ENCODE peak calls at places on chromosome 11, in five cellular contexts. B, C, U, D and V are unnamed samples.

GRCh38 chr11:109697140-109697843 is 275.3 kb downstream of the C11orf87 start:
- DNase-seq in B (peak), C (peak), U (peak), D (peak), V (peak)

GRCh38 chr11:74417860-74418508 is 19.8 kb upstream of the PGM2L1 start:
- DNase-seq in B (no peak), C (no peak), U (no peak), D (no peak), V (no peak)

GRCh38 chr11:114556135-114556534 is 3.5 kb downstream of the NXPE1 start:
- DNase-seq in B (no peak), C (no peak), U (no peak), D (no peak), V (no peak)

GRCh38 chr11:118870396-118871343 is 13.0 kb upstream of the CXCR5 start:
- DNase-seq in B (no peak), C (no peak), U (peak), D (no peak), V (peak)

GRCh38 chr11:44943696-44944095 is 7.0 kb downstream of the TP53I11 start:
- DNase-seq in B (no peak), C (no peak), U (no peak), D (no peak), V (no peak)

GRCh38 chr11:59191095-59191494 is 19.2 kb downstream of the DTX4 start:
- DNase-seq in B (no peak), C (no peak), U (peak), D (no peak), V (no peak)

GRCh38 chr11:17506942-17507341 is 30.3 kb upstream of the ABCC8 start:
- DNase-seq in B (no peak), C (no peak), U (no peak), D (peak), V (peak)

GRCh38 chr11:3840289-3840869 is 380 bp downstream of the RHOG start:
- DNase-seq in B (no peak), C (no peak), U (no peak), D (no peak), V (peak)

GRCh38 chr11:122367809-122368231 is 251.8 kb upstream of the BLID start:
- DNase-seq in B (no peak), C (no peak), U (peak), D (no peak), V (no peak)

GRCh38 chr11:6567371-6567745 is 36.1 kb downstream of the RRP8 start:
- DNase-seq in B (no peak), C (no peak), U (no peak), D (no peak), V (no peak)

GRCh38 chr11:134361661-134362060 is 29.9 kb downstream of the GLB1L2 start:
- DNase-seq in B (no peak), C (no peak), U (no peak), D (no peak), V (peak)

GRCh38 chr11:130318031-130318673 is 3.4 kb upstream of the ZBTB44 start:
- DNase-seq in B (no peak), C (no peak), U (peak), D (no peak), V (no peak)

GRCh38 chr11:37505406-37505805 is 907.4 kb upstream of the RAG2 start:
- DNase-seq in B (no peak), C (no peak), U (no peak), D (no peak), V (peak)

GRCh38 chr11:129846508-129847335 is 31.1 kb downstream of the TMEM45B start:
- DNase-seq in B (no peak), C (no peak), U (peak), D (no peak), V (no peak)

GRCh38 chr11:68990995-68991780 is 10.4 kb upstream of the MRGPRD start:
- DNase-seq in B (no peak), C (no peak), U (no peak), D (no peak), V (no peak)

GRCh38 chr11:120324932-120325810 is at the start of gene TLCD5:
- DNase-seq in B (peak), C (peak), U (peak), D (peak), V (peak)

GRCh38 chr11:120400564-120401364 is 64.6 kb downstream of the ARHGEF12 start:
- DNase-seq in B (peak), C (peak), U (peak), D (no peak), V (no peak)

GRCh38 chr11:72338741-72339140 is 94.8 kb upstream of the PHOX2A start:
- DNase-seq in B (no peak), C (no peak), U (no peak), D (no peak), V (no peak)

GRCh38 chr11:134034496-134035381 is 34.1 kb upstream of the JAM3 start:
- DNase-seq in B (no peak), C (no peak), U (no peak), D (no peak), V (no peak)

GRCh38 chr11:134530826-134531225 is 118.8 kb upstream of the B3GAT1 start:
- DNase-seq in B (no peak), C (no peak), U (no peak), D (no peak), V (no peak)

GRCh38 chr11:23725752-23726151 is 771.1 kb upstream of the LUZP2 start:
- DNase-seq in B (no peak), C (no peak), U (no peak), D (no peak), V (no peak)

GRCh38 chr11:17498475-17498874 is 21.8 kb upstream of the ABCC8 start:
- DNase-seq in B (no peak), C (no peak), U (no peak), D (peak), V (peak)

GRCh38 chr11:12206529-12206928 is 96.1 kb downstream of the MICAL2 start:
- DNase-seq in B (no peak), C (no peak), U (no peak), D (no peak), V (no peak)

GRCh38 chr11:9002920-9003572 is 755 bp downstream of the NRIP3 start:
- DNase-seq in B (no peak), C (no peak), U (no peak), D (no peak), V (peak)

GRCh38 chr11:39374963-39375698 is 2084.3 kb downstream of the LRRC4C start:
- DNase-seq in B (peak), C (peak), U (peak), D (peak), V (peak)

DNA sequence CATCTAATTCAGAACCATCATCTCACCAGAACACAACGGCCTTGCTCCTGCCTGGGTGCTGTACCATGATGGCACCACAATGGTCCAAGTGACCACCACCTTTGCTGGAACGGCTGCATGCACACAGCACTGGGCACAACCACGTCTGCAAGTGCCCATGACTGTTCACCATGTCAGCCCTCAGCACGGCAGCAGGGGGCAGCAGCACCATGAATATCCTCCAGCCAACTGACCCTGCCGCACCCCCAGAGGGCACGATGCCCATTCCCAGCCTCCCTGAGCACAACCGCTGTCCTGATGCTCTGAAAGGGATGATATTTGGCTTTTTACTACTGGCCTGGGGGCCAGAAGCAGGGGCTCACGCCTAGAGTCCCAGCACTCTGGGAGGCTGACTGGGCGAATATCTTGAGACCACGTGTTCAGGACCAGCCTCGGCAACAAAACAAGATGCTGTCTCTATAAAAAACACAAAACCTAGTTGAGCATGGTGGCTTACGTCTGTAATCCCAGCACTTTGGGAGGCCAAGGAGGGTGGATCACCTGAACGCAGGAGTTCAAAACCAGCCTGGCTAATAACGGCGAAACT is 25.7 kb downstream of the DRD4 start:
- DNase-seq in B (peak), C (peak), U (peak), D (peak), V (peak)
- TF ChIP-seq REST in B (no peak), C (no peak), U (no peak), D (no peak), V (no peak)

DNA sequence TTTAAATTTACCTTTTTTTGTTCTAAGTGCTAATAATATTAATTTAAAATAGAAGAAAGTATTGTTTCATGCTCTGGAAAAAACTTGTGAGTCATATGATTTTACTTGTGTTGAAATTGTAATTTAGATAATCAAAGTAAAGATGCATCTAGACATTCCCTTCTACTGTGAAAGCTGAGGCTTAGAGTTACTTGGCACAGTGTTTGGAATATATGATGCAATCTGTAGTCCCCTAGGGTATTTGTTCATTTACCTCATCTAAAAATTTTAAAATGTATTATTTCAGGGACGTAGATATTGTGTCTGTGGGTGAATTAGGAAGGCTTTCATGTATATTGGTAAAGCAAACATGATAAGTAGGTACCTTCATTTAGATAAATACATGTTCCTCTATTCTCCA is 793.5 kb upstream of the CNTN5 start:
- DNase-seq in B (no peak), C (no peak), U (no peak), D (no peak), V (no peak)
- TF ChIP-seq REST in B (no peak), C (no peak), U (no peak), D (no peak), V (no peak)

DNA sequence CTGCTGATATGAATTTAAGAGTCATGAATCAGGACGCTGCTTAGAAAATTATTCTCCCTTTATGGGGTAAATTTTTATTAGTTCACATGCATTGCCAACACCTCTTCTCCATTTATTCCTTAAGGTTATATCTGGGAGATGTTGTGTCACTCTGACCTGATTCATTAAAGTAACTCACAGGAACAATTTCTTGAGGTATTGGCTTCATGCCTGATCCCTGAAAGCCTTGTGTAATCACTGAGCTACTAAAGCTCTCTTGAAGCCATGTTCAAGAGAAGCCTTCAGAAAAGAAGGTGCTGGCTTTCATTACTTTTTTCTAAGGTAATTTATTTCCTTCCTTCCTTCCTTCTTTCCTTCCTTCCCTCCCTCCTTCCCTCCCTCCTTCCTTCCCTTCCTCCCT is 420.6 kb downstream of the RAB38 start:
- DNase-seq in B (no peak), C (no peak), U (no peak), D (no peak), V (no peak)
- TF ChIP-seq REST in B (no peak), C (no peak), U (no peak), D (no peak), V (no peak)

GRCh38 chr11:1750481-1750839 is at the start of gene IFITM10:
- DNase-seq in B (no peak), C (no peak), U (no peak), D (peak), V (peak)
- TF ChIP-seq REST in B (no peak), C (no peak), U (no peak), D (no peak), V (no peak)